ENCODE peak calls at places on chromosome 10, in four cellular contexts. One of them, this sample, is unnamed.

GRCh38 chr10:1050145-1050544 is 1.2 kb upstream of the IDI1 start:
- DNase-seq in lung: no peak
- DNase-seq in lower lobe of right lung: no peak
- DNase-seq in mammary epithelial cell: no peak
- DNase-seq in this sample: peak

GRCh38 chr10:11781114-11781513 is 38.9 kb downstream of the ECHDC3 start:
- DNase-seq in lung: no peak
- DNase-seq in lower lobe of right lung: no peak
- DNase-seq in mammary epithelial cell: no peak
- DNase-seq in this sample: no peak

GRCh38 chr10:132458595-132459251 is 61.7 kb downstream of the PWWP2B start:
- DNase-seq in lower lobe of right lung: peak
- DNase-seq in lung: no peak
- DNase-seq in mammary epithelial cell: no peak
- DNase-seq in this sample: peak

GRCh38 chr10:130723704-130724103 is 587.5 kb downstream of the GLRX3 start:
- DNase-seq in lower lobe of right lung: no peak
- DNase-seq in lung: no peak
- DNase-seq in mammary epithelial cell: no peak
- DNase-seq in this sample: no peak

GRCh38 chr10:87605656-87606308 is 53.9 kb upstream of the PAPSS2 start:
- DNase-seq in mammary epithelial cell: peak
- DNase-seq in lower lobe of right lung: no peak
- DNase-seq in lung: no peak
- DNase-seq in this sample: no peak

GRCh38 chr10:847868-848267 is 83.6 kb downstream of the LARP4B start:
- DNase-seq in lung: no peak
- DNase-seq in lower lobe of right lung: no peak
- DNase-seq in mammary epithelial cell: peak
- DNase-seq in this sample: no peak

GRCh38 chr10:111973306-111973705 is 210.3 kb downstream of the GPAM start:
- DNase-seq in lung: no peak
- DNase-seq in mammary epithelial cell: no peak
- DNase-seq in lower lobe of right lung: no peak
- DNase-seq in this sample: no peak

GRCh38 chr10:89171263-89171872 is 35.7 kb downstream of the CH25H start:
- DNase-seq in lower lobe of right lung: no peak
- DNase-seq in lung: no peak
- DNase-seq in mammary epithelial cell: peak
- DNase-seq in this sample: no peak

GRCh38 chr10:110273474-110273873 is 31.2 kb downstream of the SMNDC1 start:
- DNase-seq in lung: peak
- DNase-seq in mammary epithelial cell: peak
- DNase-seq in lower lobe of right lung: peak
- DNase-seq in this sample: no peak

GRCh38 chr10:7365029-7365750 is 45.6 kb downstream of the SFMBT2 start:
- DNase-seq in mammary epithelial cell: no peak
- DNase-seq in lower lobe of right lung: no peak
- DNase-seq in lung: no peak
- DNase-seq in this sample: no peak

GRCh38 chr10:22681301-22681700 is 33.1 kb downstream of the PIP4K2A start:
- DNase-seq in lung: no peak
- DNase-seq in mammary epithelial cell: no peak
- DNase-seq in lower lobe of right lung: no peak
- DNase-seq in this sample: no peak

GRCh38 chr10:77834943-77835668 is 91.4 kb downstream of the DLG5 start:
- DNase-seq in lower lobe of right lung: no peak
- DNase-seq in lung: no peak
- DNase-seq in mammary epithelial cell: no peak
- DNase-seq in this sample: no peak

GRCh38 chr10:63668081-63668480 is 146.9 kb downstream of the REEP3 start:
- DNase-seq in lower lobe of right lung: no peak
- DNase-seq in mammary epithelial cell: no peak
- DNase-seq in lung: no peak
- DNase-seq in this sample: no peak

GRCh38 chr10:133344236-133344635 is 2.9 kb upstream of the PRAP1 start:
- DNase-seq in lower lobe of right lung: no peak
- DNase-seq in lung: no peak
- DNase-seq in mammary epithelial cell: no peak
- DNase-seq in this sample: no peak

GRCh38 chr10:31808258-31809218 is 120.1 kb downstream of the ARHGAP12 start:
- DNase-seq in lower lobe of right lung: peak
- DNase-seq in lung: no peak
- DNase-seq in mammary epithelial cell: peak
- DNase-seq in this sample: no peak

GRCh38 chr10:31581741-31582323 is 262.8 kb downstream of the ZEB1 start:
- DNase-seq in lower lobe of right lung: no peak
- DNase-seq in lung: no peak
- DNase-seq in mammary epithelial cell: no peak
- DNase-seq in this sample: no peak

GRCh38 chr10:72308320-72308987 is 34.7 kb downstream of the DDIT4 start:
- DNase-seq in mammary epithelial cell: peak
- DNase-seq in lung: no peak
- DNase-seq in lower lobe of right lung: no peak
- DNase-seq in this sample: peak

GRCh38 chr10:86306628-86307278 is 59.8 kb downstream of the GRID1 start:
- DNase-seq in lower lobe of right lung: no peak
- DNase-seq in mammary epithelial cell: peak
- DNase-seq in lung: no peak
- DNase-seq in this sample: no peak

GRCh38 chr10:93095225-93095624 is 21.5 kb downstream of the CYP26A1 start:
- DNase-seq in mammary epithelial cell: no peak
- DNase-seq in lung: no peak
- DNase-seq in lower lobe of right lung: no peak
- DNase-seq in this sample: peak

GRCh38 chr10:30228638-30229037 is 120.4 kb downstream of the MTPAP start:
- DNase-seq in mammary epithelial cell: no peak
- DNase-seq in lower lobe of right lung: no peak
- DNase-seq in lung: no peak
- DNase-seq in this sample: no peak

GRCh38 chr10:44378626-44379025 is 6.3 kb downstream of the CXCL12 start:
- DNase-seq in lower lobe of right lung: no peak
- DNase-seq in lung: no peak
- DNase-seq in mammary epithelial cell: no peak
- DNase-seq in this sample: no peak

GRCh38 chr10:47025540-47026300 is 114.5 kb downstream of the PTPN20 start:
- DNase-seq in lower lobe of right lung: peak
- DNase-seq in lung: peak
- DNase-seq in mammary epithelial cell: no peak
- DNase-seq in this sample: no peak

GRCh38 chr10:91974960-91975359 is 51.4 kb downstream of the BTAF1 start:
- DNase-seq in lower lobe of right lung: no peak
- DNase-seq in lung: no peak
- DNase-seq in mammary epithelial cell: peak
- DNase-seq in this sample: no peak

GRCh38 chr10:5679606-5680005 is 5.0 kb upstream of the TASOR2 start:
- DNase-seq in lung: no peak
- DNase-seq in mammary epithelial cell: peak
- DNase-seq in lower lobe of right lung: no peak
- DNase-seq in this sample: no peak

GRCh38 chr10:43225787-43226153 is 41.1 kb downstream of the RASGEF1A start:
- DNase-seq in lower lobe of right lung: peak
- DNase-seq in lung: no peak
- DNase-seq in mammary epithelial cell: no peak
- DNase-seq in this sample: peak

GRCh38 chr10:42958142-42958868 is 118.6 kb upstream of the RET start:
- DNase-seq in mammary epithelial cell: no peak
- DNase-seq in lung: no peak
- DNase-seq in lower lobe of right lung: no peak
- DNase-seq in this sample: peak

GRCh38 chr10:70693619-70694286 is 21.4 kb downstream of the ADAMTS14 start:
- DNase-seq in mammary epithelial cell: no peak
- DNase-seq in lung: peak
- DNase-seq in lower lobe of right lung: no peak
- DNase-seq in this sample: no peak

GRCh38 chr10:17233534-17233933 is 5.5 kb downstream of the VIM start:
- DNase-seq in mammary epithelial cell: no peak
- DNase-seq in lung: no peak
- DNase-seq in lower lobe of right lung: no peak
- DNase-seq in this sample: peak

GRCh38 chr10:105269689-105270088 is 628.6 kb downstream of the SORCS3 start:
- DNase-seq in lower lobe of right lung: no peak
- DNase-seq in mammary epithelial cell: no peak
- DNase-seq in lung: no peak
- DNase-seq in this sample: no peak

GRCh38 chr10:122116331-122116730 is 127.4 kb downstream of the TACC2 start:
- DNase-seq in mammary epithelial cell: peak
- DNase-seq in lower lobe of right lung: no peak
- DNase-seq in lung: no peak
- DNase-seq in this sample: no peak

GRCh38 chr10:122115874-122116273 is 126.9 kb downstream of the TACC2 start:
- DNase-seq in lower lobe of right lung: no peak
- DNase-seq in lung: no peak
- DNase-seq in mammary epithelial cell: no peak
- DNase-seq in this sample: no peak

GRCh38 chr10:122113161-122113944 is 124.4 kb downstream of the TACC2 start:
- DNase-seq in lower lobe of right lung: peak
- DNase-seq in lung: peak
- DNase-seq in mammary epithelial cell: peak
- DNase-seq in this sample: peak

GRCh38 chr10:122112625-122113160 is 123.7 kb downstream of the TACC2 start:
- DNase-seq in lung: peak
- DNase-seq in lower lobe of right lung: peak
- DNase-seq in mammary epithelial cell: peak
- DNase-seq in this sample: peak

GRCh38 chr10:122114156-122114747 is 125.3 kb downstream of the TACC2 start:
- DNase-seq in mammary epithelial cell: no peak
- DNase-seq in lung: no peak
- DNase-seq in lower lobe of right lung: no peak
- DNase-seq in this sample: no peak
- H3K4me3 ChIP-seq in mammary epithelial cell: peak
- H3K4me3 ChIP-seq in lung: peak
- H3K4me3 ChIP-seq in lower lobe of right lung: peak
- H3K4me3 ChIP-seq in this sample: peak

DNA sequence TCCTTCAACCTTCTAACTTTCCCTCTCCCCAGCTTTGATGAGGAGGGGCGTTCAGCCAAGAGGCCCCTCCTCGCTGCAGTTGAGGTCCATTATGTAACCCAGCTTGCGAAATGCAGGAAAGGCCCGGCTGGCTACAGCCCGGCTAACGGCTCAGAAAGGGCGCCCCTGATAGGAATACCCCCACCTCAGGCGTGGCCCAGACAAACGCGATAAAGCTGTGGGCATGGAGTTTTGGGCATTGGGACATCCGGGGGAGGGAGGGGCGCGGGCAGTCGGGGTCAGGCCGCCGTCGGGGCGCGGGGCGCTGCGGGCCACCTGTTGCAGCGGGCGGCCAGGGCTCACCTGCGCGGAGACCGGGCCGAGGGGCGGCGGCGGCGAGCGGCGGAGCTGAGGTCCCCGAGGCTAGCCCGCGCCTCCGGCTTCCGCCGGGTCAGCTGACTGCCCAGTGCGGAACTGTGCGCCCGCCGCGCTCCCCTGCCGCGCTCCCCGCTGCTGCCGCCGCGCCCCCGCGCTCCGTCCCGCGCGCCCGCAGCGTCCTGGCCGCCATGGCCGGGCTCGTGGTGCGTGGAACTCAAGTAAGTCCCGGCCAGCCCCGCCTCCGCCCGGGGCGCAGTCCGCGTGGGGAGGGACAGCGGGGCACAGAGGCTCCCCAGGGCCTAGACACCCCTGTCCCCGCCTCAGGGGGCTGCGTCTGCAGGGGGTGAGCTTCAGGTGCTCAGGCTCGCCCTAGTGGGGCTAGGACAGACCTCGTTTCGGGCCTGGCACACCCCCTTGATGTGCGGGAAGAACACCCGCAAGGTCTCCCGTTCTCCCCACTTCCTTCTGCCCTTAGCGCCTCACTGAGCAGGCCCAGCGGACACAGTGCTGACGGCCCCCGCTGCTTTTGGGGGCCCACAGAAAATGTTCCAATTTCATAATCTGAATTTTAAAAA is at the start of gene LRMDA:
- DNase-seq in mammary epithelial cell: no peak
- DNase-seq in lower lobe of right lung: peak
- DNase-seq in lung: peak
- DNase-seq in this sample: peak
- TF ChIP-seq CTCF in mammary epithelial cell: no peak
- TF ChIP-seq CTCF in lower lobe of right lung: no peak
- TF ChIP-seq CTCF in lung: no peak
- TF ChIP-seq CTCF in this sample: no peak

GRCh38 chr10:114301177-114301576 is 62.1 kb downstream of the VWA2 start:
- DNase-seq in mammary epithelial cell: peak
- DNase-seq in lower lobe of right lung: no peak
- DNase-seq in lung: no peak
- DNase-seq in this sample: no peak
- H3K27ac ChIP-seq in mammary epithelial cell: no peak
- H3K27ac ChIP-seq in lower lobe of right lung: no peak
- H3K27ac ChIP-seq in lung: no peak
- H3K27ac ChIP-seq in this sample: no peak

DNA sequence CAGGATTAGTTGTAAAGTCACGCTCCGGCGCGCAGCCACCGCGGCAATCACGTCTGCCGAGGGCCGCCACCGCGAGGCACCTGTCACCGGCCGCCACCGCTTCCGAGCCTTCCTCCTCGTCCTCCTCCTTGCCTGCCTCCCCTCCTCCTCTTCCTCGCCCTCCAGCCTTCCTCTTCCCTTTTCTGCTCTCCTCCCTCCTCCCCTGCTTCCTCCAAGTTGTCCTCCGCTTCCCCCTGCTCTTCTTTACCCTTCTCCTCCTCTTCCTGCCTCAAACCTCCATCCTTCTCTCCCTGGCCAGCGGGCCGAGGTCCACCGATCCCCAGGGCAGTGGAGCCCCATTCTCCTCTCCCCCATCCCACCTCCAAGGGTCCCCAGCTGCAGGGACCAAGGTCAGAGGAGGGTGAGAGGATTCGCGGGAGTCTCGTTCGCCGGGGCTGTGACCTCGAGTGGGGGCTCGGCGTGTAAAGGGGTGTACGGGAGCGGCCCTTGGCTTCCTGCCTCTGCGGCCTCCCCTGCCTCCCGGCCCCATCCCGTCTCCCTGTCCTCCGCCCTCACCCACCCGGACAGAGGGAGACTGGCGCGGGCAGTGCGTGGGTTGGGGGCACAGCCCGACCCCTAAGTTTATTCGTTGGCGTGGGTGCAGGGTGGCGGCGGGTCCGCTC is 89.5 kb upstream of the PAX2 start:
- DNase-seq in mammary epithelial cell: no peak
- DNase-seq in lung: no peak
- DNase-seq in lower lobe of right lung: no peak
- DNase-seq in this sample: no peak
- H3K4me3 ChIP-seq in mammary epithelial cell: no peak
- H3K4me3 ChIP-seq in lung: no peak
- H3K4me3 ChIP-seq in lower lobe of right lung: peak
- H3K4me3 ChIP-seq in this sample: no peak

GRCh38 chr10:68878463-68878862 is 22.7 kb upstream of the DDX50 start:
- DNase-seq in mammary epithelial cell: no peak
- DNase-seq in lower lobe of right lung: no peak
- DNase-seq in lung: no peak
- DNase-seq in this sample: peak

GRCh38 chr10:68876919-68877250 is 24.2 kb upstream of the DDX50 start:
- DNase-seq in lung: no peak
- DNase-seq in lower lobe of right lung: no peak
- DNase-seq in mammary epithelial cell: no peak
- DNase-seq in this sample: no peak

GRCh38 chr10:68880181-68880580 is 20.9 kb upstream of the DDX50 start:
- DNase-seq in mammary epithelial cell: no peak
- DNase-seq in lung: no peak
- DNase-seq in lower lobe of right lung: no peak
- DNase-seq in this sample: no peak

GRCh38 chr10:68877482-68877881 is 23.6 kb upstream of the DDX50 start:
- DNase-seq in mammary epithelial cell: no peak
- DNase-seq in lung: no peak
- DNase-seq in lower lobe of right lung: no peak
- DNase-seq in this sample: no peak

GRCh38 chr10:68879628-68880027 is 21.5 kb upstream of the DDX50 start:
- DNase-seq in mammary epithelial cell: no peak
- DNase-seq in lung: no peak
- DNase-seq in lower lobe of right lung: no peak
- DNase-seq in this sample: no peak
- TF ChIP-seq CTCF in mammary epithelial cell: no peak
- TF ChIP-seq CTCF in lung: no peak
- TF ChIP-seq CTCF in lower lobe of right lung: no peak
- TF ChIP-seq CTCF in this sample: no peak